ENCODE peak calls at places on chromosome 17, in five cellular contexts. E, S, R, H and B are unnamed samples. For H3K9me3, the result is how much of the 10 kb centered on the place peaks cover.

GRCh38 chr17:76261421-76262215 is 3.5 kb upstream of the UBALD2 start:
- DNase-seq in H (no peak), R (no peak), S (no peak), E (no peak), B (no peak)

GRCh38 chr17:60630352-60630751 is 30.4 kb downstream of the PPM1D start:
- DNase-seq in H (no peak), E (no peak), S (no peak), R (no peak), B (peak)

GRCh38 chr17:18217412-18218015 is 7.9 kb upstream of the LLGL1 start:
- DNase-seq in E (peak), R (peak), S (peak), H (peak), B (peak)

GRCh38 chr17:32335647-32336046 is 6.3 kb downstream of the C17orf75 start:
- DNase-seq in H (no peak), E (no peak), R (no peak), S (no peak), B (no peak)

GRCh38 chr17:17062356-17062755 is 20.1 kb downstream of the MPRIP start:
- DNase-seq in E (peak), H (no peak), S (no peak), R (no peak), B (no peak)

GRCh38 chr17:29563816-29564215 is 3.0 kb downstream of the ABHD15 start:
- DNase-seq in E (no peak), H (no peak), R (no peak), S (no peak), B (no peak)

GRCh38 chr17:81858170-81858966 is 2.0 kb downstream of the P4HB start:
- DNase-seq in S (no peak), R (no peak), E (no peak), H (no peak), B (no peak)

GRCh38 chr17:74212262-74212912 is 984 bp upstream of the TTYH2 start:
- DNase-seq in H (peak), R (no peak), S (peak), E (peak), B (no peak)

GRCh38 chr17:71970312-71970711 is 150.5 kb upstream of the SOX9 start:
- DNase-seq in S (no peak), H (no peak), E (no peak), R (no peak), B (no peak)

GRCh38 chr17:43722921-43723665 is 35.5 kb downstream of the SOST start:
- DNase-seq in H (no peak), R (no peak), E (no peak), S (no peak), B (no peak)

GRCh38 chr17:59634632-59635561 is 15.2 kb downstream of the CLTC start:
- DNase-seq in E (no peak), S (no peak), H (no peak), R (no peak), B (no peak)

GRCh38 chr17:75639771-75640555 is 6.7 kb downstream of the SMIM5 start:
- DNase-seq in R (no peak), E (no peak), H (no peak), S (no peak), B (peak)

GRCh38 chr17:73027130-73027741 is 65.3 kb downstream of the SLC39A11 start:
- DNase-seq in H (no peak), R (no peak), S (no peak), E (no peak), B (no peak)

GRCh38 chr17:28968269-28968913 is 17.1 kb upstream of the PHF12 start:
- DNase-seq in S (peak), E (no peak), H (no peak), R (peak), B (peak)

GRCh38 chr17:19342611-19343255 is 19.8 kb downstream of the B9D1 start:
- DNase-seq in R (no peak), E (peak), H (no peak), S (no peak), B (no peak)

GRCh38 chr17:33521784-33522183 is 228.7 kb upstream of the ASIC2 start:
- DNase-seq in H (no peak), S (peak), E (no peak), R (peak), B (no peak)

GRCh38 chr17:34998205-34998604 is 17.9 kb downstream of the LIG3 start:
- DNase-seq in S (peak), H (peak), R (peak), E (peak), B (peak)

GRCh38 chr17:66426397-66427033 is 124.1 kb downstream of the PRKCA start:
- DNase-seq in H (no peak), E (peak), S (peak), R (no peak), B (no peak)

GRCh38 chr17:60712675-60713074 is 35.0 kb downstream of the BCAS3 start:
- DNase-seq in S (no peak), E (no peak), R (no peak), H (no peak), B (no peak)

GRCh38 chr17:48113201-48113676 is 5.7 kb downstream of the SNX11 start:
- DNase-seq in H (peak), E (no peak), S (no peak), R (no peak), B (no peak)

GRCh38 chr17:3569534-3570137 is 12.0 kb upstream of the TRPV3 start:
- DNase-seq in E (no peak), H (no peak), S (no peak), R (no peak), B (no peak)

GRCh38 chr17:28328325-28328724 is 6.9 kb downstream of the IFT20 start:
- DNase-seq in H (no peak), E (peak), R (no peak), S (no peak), B (no peak)

GRCh38 chr17:4333041-4333440 is 33.4 kb downstream of the UBE2G1 start:
- DNase-seq in E (no peak), S (no peak), R (no peak), H (no peak), B (no peak)

DNA sequence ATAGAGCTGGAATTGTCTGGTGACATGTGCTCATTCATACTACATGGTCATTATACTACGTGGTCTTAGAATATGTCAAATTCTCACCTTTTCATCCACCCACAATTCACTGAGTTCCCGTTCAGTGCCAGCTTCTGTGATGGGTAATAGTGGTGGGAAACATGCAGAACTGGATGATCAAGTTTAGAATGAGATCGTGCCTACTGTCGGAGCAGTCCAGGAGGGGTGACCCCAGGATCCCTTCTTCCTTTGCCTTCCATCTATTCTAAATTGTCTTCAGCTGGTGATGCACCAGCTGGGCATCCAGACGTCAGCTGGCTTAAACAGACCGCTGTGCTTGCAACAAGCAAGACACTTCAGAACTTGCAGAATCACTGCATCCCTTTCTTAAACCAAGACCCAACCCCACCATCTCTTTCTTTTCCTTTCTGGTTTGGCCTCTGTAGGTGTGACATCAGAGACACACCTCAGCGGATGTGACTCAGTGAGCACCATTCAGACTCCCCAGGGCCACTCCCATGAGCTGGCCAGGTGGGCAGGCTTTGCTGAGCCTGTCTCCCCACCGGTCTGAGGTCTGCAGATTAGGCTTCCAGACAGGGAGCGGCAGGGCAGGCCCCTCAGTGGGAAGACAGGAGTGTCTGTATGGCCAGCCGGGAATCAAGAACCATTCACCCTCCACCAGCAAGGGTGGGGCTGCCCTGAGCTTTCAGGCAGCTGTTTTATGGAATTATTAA is 18.1 kb downstream of the C17orf100 start:
- DNase-seq in S (no peak), H (no peak), R (no peak), E (no peak), B (no peak)
- H3K4me3 ChIP-seq in S (no peak), H (no peak), R (no peak), E (no peak), B (no peak)

DNA sequence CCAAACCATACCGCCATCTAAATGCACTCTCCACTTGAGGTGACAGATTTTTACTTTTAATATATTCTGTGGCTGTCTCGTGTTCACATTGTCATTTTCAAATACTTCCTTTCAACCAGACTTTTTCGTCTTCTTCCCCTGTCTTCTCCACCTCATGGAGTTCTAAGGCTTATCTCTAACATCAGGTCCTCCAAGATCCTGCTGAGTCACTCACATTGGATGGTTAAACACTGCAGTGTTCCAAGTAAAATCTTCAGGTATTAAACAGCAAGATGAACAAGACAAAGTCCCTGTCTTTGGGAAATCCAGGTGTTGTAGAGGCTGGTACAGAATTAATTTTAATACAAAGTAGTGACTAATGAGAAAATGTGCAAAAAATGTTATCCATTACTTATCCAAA is 330.2 kb upstream of the KIF2B start:
- DNase-seq in S (no peak), H (no peak), E (no peak), R (no peak), B (no peak)
- H3K9me3 ChIP-seq in S (under half), H (under half), E (under half), R (under half), B (under half)

GRCh38 chr17:77393274-77393600 is 252.5 kb downstream of the SEC14L1 start:
- DNase-seq in H (no peak), E (no peak), R (no peak), S (no peak), B (no peak)

GRCh38 chr17:77390870-77391269 is 250.1 kb downstream of the SEC14L1 start:
- DNase-seq in E (no peak), S (no peak), H (no peak), R (no peak), B (no peak)

GRCh38 chr17:77393867-77394539 is 253.2 kb downstream of the SEC14L1 start:
- DNase-seq in S (no peak), E (no peak), R (no peak), H (no peak), B (peak)

GRCh38 chr17:77392376-77393273 is 251.9 kb downstream of the SEC14L1 start:
- DNase-seq in S (no peak), H (no peak), R (peak), E (no peak), B (peak)

GRCh38 chr17:77391668-77392375 is 251.1 kb downstream of the SEC14L1 start:
- DNase-seq in R (no peak), H (no peak), S (peak), E (peak), B (no peak)
- H3K4me3 ChIP-seq in R (no peak), H (no peak), S (no peak), E (no peak), B (no peak)

DNA sequence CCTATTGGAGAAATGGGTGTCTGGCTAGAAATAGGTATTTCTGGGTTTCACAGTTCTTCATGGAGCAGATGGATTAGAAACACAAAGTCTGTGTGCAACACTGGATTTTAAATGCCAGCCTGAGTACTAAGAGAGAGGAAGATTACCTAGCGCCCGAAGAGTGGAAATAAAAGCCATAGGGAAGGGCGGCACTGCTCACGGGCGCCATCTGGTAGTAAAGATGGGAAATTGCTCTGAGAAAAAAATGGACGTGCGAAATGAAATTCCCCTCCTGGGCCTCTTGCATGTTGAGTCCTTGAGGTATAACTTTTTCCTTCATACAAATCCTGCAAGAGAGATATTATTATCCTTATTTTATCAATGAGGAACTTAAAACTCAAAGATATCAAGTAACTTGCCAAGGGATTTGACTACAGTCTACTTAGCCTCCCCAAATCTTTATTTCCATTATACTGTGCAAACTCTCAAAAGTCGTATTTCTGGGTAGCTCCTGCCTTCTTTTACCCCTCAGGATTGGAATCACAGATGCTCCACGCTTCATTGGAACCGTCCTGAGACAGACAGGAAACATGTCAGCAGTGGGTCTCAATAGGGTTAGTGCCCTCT is 72.8 kb downstream of the MMD start:
- DNase-seq in R (peak), E (peak), H (peak), S (peak), B (peak)
- H3K9me3 ChIP-seq in R (under half), E (under half), H (under half), S (under half), B (under half)

GRCh38 chr17:49880291-49881053 is 32.6 kb upstream of the TAC4 start:
- DNase-seq in E (peak), R (peak), H (peak), S (peak), B (peak)
- H3K4me3 ChIP-seq in E (no peak), R (no peak), H (no peak), S (peak), B (no peak)

GRCh38 chr17:67659028-67659427 is 58.7 kb upstream of the NOL11 start:
- DNase-seq in H (no peak), S (no peak), E (no peak), R (no peak), B (no peak)
- H3K9me3 ChIP-seq in H (under half), S (under half), E (under half), R (under half), B (under half)

GRCh38 chr17:62704381-62704971 is 77.0 kb downstream of the MRC2 start:
- DNase-seq in R (peak), S (peak), H (no peak), E (peak), B (peak)
- H3K4me3 ChIP-seq in R (peak), S (peak), H (peak), E (peak), B (peak)

GRCh38 chr17:80594666-80595269 is 50.1 kb downstream of the RPTOR start:
- DNase-seq in R (no peak), S (no peak), E (no peak), H (no peak), B (no peak)
- H3K9me3 ChIP-seq in R (under half), S (under half), E (under half), H (under half), B (under half)

GRCh38 chr17:50219345-50219744 is 17.9 kb upstream of the COL1A1 start:
- DNase-seq in H (no peak), R (no peak), E (no peak), S (no peak), B (no peak)
- H3K4me3 ChIP-seq in H (no peak), R (no peak), E (no peak), S (no peak), B (no peak)

DNA sequence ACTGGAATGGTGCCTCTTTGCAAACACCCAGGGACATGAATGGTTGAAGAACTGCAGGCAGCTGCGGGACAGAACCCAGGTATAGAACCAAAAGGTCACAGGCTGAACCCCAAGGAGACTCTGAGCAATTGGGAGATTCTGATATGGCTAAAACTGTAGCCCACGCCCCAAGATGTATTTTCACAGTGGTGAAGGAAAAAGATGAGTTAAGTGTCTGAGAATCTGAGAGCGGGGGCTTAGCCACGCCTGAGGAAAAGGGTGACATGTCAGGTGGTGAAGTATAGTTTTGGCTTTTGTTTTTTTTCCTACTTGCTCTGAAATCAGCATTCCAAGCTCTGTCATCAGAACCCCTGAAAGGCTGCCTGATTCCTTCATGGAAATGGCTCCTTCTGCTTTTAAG is 73.2 kb downstream of the AKAP1 start:
- DNase-seq in E (no peak), S (no peak), R (no peak), H (no peak), B (no peak)
- H3K9me3 ChIP-seq in E (under half), S (under half), R (under half), H (under half), B (under half)